ENCODE peak calls at places on chromosomes 4 and X, in nine cellular contexts. L is NCI-H146; G is T47D; Q is cortex of kidney; K is ELR; T is GM12865; F is NCI-H526 treated with DMSO at 0.1 percent for 48 hours; Z is C1 segment of cervical spinal cord; X is stimulated activated CD4-positive, alpha-beta T cell treated with anti-CD3 and anti-CD28 coated beads, TNF-alpha, amount 100 ng/mL, for 24 hours. D is an unnamed sample.

GRCh38 chr4:60718874-60719273 is 481.3 kb upstream of the ADGRL3 start:
- DNase-seq in L (no peak), G (no peak), Q (no peak), K (no peak), T (no peak), F (no peak), Z (no peak), X (no peak), D (no peak)

GRCh38 chr4:156824451-156825060 is 147.0 kb downstream of the PDGFC start:
- DNase-seq in L (no peak), G (no peak), Q (no peak), K (no peak), T (no peak), F (no peak), Z (no peak), X (no peak), D (peak)

GRCh38 chr4:113646456-113646809 is 115.1 kb downstream of the CAMK2D start:
- DNase-seq in L (peak), G (no peak), Q (no peak), K (peak), T (no peak), F (no peak), Z (no peak), X (no peak), D (peak)

GRCh38 chr4:189940178-189941004 is at the start of gene FRG1:
- DNase-seq in L (no peak), G (peak), Q (no peak), K (peak), T (peak), F (no peak), Z (no peak), X (peak), D (peak)

GRCh38 chrX:153857348-153857903 is 27.1 kb upstream of the PDZD4 start:
- DNase-seq in L (no peak), G (no peak), Q (no peak), K (no peak), T (no peak), F (no peak), Z (no peak), X (no peak), D (no peak)

GRCh38 chr4:79852305-79852730 is 220.7 kb downstream of the ANTXR2 start:
- DNase-seq in L (no peak), G (peak), Q (no peak), K (peak), T (no peak), F (no peak), Z (no peak), X (no peak), D (no peak)

GRCh38 chr4:44221407-44221806 is 227.2 kb downstream of the KCTD8 start:
- DNase-seq in L (no peak), G (no peak), Q (no peak), K (no peak), T (no peak), F (no peak), Z (no peak), X (no peak), D (no peak)

GRCh38 chr4:86872135-86872534 is 20.1 kb downstream of the C4orf36 start:
- DNase-seq in L (no peak), G (no peak), Q (no peak), K (no peak), T (no peak), F (no peak), Z (no peak), X (no peak), D (peak)

GRCh38 chrX:130887392-130887791 is 15.6 kb downstream of the ENOX2 start:
- DNase-seq in L (no peak), G (no peak), Q (no peak), K (no peak), T (no peak), F (no peak), Z (no peak), X (no peak), D (no peak)

GRCh38 chrX:10797493-10797892 is 177.1 kb upstream of the MID1 start:
- DNase-seq in L (no peak), G (no peak), Q (no peak), K (no peak), T (no peak), F (no peak), Z (no peak), X (no peak), D (peak)

GRCh38 chr4:110540606-110541440 is 64.9 kb downstream of the ENPEP start:
- DNase-seq in L (no peak), G (no peak), Q (no peak), K (peak), T (no peak), F (no peak), Z (no peak), X (no peak), D (peak)

GRCh38 chr4:53532521-53532920 is 58.8 kb downstream of the LNX1 start:
- DNase-seq in L (no peak), G (no peak), Q (no peak), K (no peak), T (no peak), F (no peak), Z (no peak), X (no peak), D (no peak)

GRCh38 chr4:18844726-18845125 is 823.2 kb upstream of the LCORL start:
- DNase-seq in L (no peak), G (no peak), Q (no peak), K (peak), T (no peak), F (no peak), Z (no peak), X (no peak), D (no peak)

GRCh38 chr4:985123-985830 is 1.6 kb upstream of the IDUA start:
- DNase-seq in L (peak), G (peak), Q (no peak), K (peak), T (peak), F (peak), Z (no peak), X (peak), D (peak)

GRCh38 chrX:107629533-107629909 is 1.2 kb downstream of the PRPS1 start:
- DNase-seq in L (peak), G (peak), Q (no peak), K (peak), T (peak), F (peak), Z (no peak), X (no peak), D (peak)

GRCh38 chr4:10096976-10097330 is 19.6 kb downstream of the WDR1 start:
- DNase-seq in L (no peak), G (no peak), Q (no peak), K (no peak), T (no peak), F (no peak), Z (no peak), X (no peak), D (no peak)

GRCh38 chrX:154298312-154298711 is 2.7 kb downstream of the TKTL1 start:
- DNase-seq in L (no peak), G (no peak), Q (no peak), K (no peak), T (peak), F (no peak), Z (no peak), X (no peak), D (peak)

GRCh38 chrX:121308276-121308805 is 260.9 kb downstream of the GLUD2 start:
- DNase-seq in L (peak), G (peak), Q (no peak), K (peak), T (peak), F (no peak), Z (peak), X (peak), D (peak)

GRCh38 chrX:65406532-65406931 is 128.1 kb downstream of the LAS1L start:
- DNase-seq in L (no peak), G (no peak), Q (no peak), K (no peak), T (peak), F (no peak), Z (no peak), X (peak), D (no peak)

GRCh38 chr4:58766763-58767162 is 1656.6 kb upstream of the IGFBP7 start:
- DNase-seq in L (peak), G (no peak), Q (no peak), K (no peak), T (no peak), F (no peak), Z (no peak), X (no peak), D (no peak)

GRCh38 chrX:72554448-72555140 is 18.0 kb downstream of the HDAC8 start:
- DNase-seq in L (no peak), G (no peak), Q (no peak), K (peak), T (peak), F (no peak), Z (no peak), X (no peak), D (no peak)

GRCh38 chr4:8200302-8200975 is 1.3 kb downstream of the SH3TC1 start:
- DNase-seq in L (no peak), G (no peak), Q (no peak), K (no peak), T (peak), F (no peak), Z (no peak), X (peak), D (peak)

GRCh38 chr4:175062183-175062592 is 144.0 kb downstream of the ADAM29 start:
- DNase-seq in L (no peak), G (peak), Q (no peak), K (no peak), T (no peak), F (no peak), Z (no peak), X (no peak), D (no peak)

GRCh38 chr4:172786039-172786792 is 382.4 kb upstream of the GALNT7 start:
- DNase-seq in L (no peak), G (no peak), Q (no peak), K (peak), T (no peak), F (no peak), Z (no peak), X (no peak), D (peak)

D was measured in mammary epithelial cell.